ENCODE peak calls at places on chromosome 6, in eight cellular contexts. Z is stimulated activated CD4-positive, alpha-beta T cell treated with anti-CD3 and anti-CD28 coated beads, Interleukin-12 subunit alpha, Interleukin-12 subunit beta, amount 100 ng/mL, for 4 hours; Y is H54; A is T-helper 1 cell; T is stimulated activated CD8-positive, alpha-beta memory T cell treated with anti-CD3 and anti-CD28 coated beads, Interleukin-2, amount 100 ng/mL, for 48 hours; L is T-cell; Q is WERI-Rb-1; E is KG1. C is an unnamed sample.
A peak's percentile ranks its signal among the peaks of the same experiment; 100 is the strongest.

GRCh38 chr6:3960754-3961361 is 111.7 kb downstream of the FAM50B start:
- DNase-seq in Z (no peak), Y (no peak), A (no peak), T (no peak), L (no peak), Q (no peak), E (no peak), C (no peak)

GRCh38 chr6:113853252-113853651 is 3.9 kb upstream of the MARCKS start:
- DNase-seq in Z (no peak), Y (no peak), A (no peak), T (no peak), L (no peak), Q (no peak), E (no peak), C (no peak)

GRCh38 chr6:100944644-100945043 is 63.5 kb upstream of the ASCC3 start:
- DNase-seq in Z (no peak), Y (no peak), A (no peak), T (no peak), L (no peak), Q (no peak), E (no peak), C (peak; percentile 16)

GRCh38 chr6:22025468-22026159 is 271.2 kb downstream of the PRL start:
- DNase-seq in Z (no peak), Y (no peak), A (no peak), T (no peak), L (no peak), Q (no peak), E (peak; percentile 71), C (no peak)

GRCh38 chr6:2448826-2449571 is 203.6 kb upstream of the GMDS start:
- DNase-seq in Z (no peak), Y (peak; percentile 61), A (no peak), T (no peak), L (no peak), Q (peak; percentile 56), E (peak; percentile 8), C (no peak)

GRCh38 chr6:159101656-159102055 is 56.9 kb upstream of the TAGAP start:
- DNase-seq in Z (no peak), Y (no peak), A (no peak), T (no peak), L (no peak), Q (no peak), E (no peak), C (no peak)

GRCh38 chr6:159984268-159984786 is 15.4 kb downstream of the IGF2R start:
- DNase-seq in Z (no peak), Y (no peak), A (no peak), T (no peak), L (no peak), Q (no peak), E (no peak), C (no peak)

GRCh38 chr6:79546186-79546585 is 9.0 kb upstream of the LCA5 start:
- DNase-seq in Z (no peak), Y (no peak), A (no peak), T (no peak), L (no peak), Q (no peak), E (no peak), C (no peak)

GRCh38 chr6:158231551-158232444 is 63.6 kb downstream of the GTF2H5 start:
- DNase-seq in Z (peak; percentile 73), Y (peak; percentile 65), A (peak; percentile 67), T (peak; percentile 65), L (peak; percentile 73), Q (peak; percentile 83), E (no peak), C (peak; percentile 19)

C was measured in NCI-H1048.